ENCODE peak calls at places on chromosomes 7 and 10, in six cellular contexts. N, M, Z, O, Q and W are unnamed samples.

GRCh38 chr7:155713382-155713781 is 68.9 kb downstream of the RBM33 start:
- DNase-seq in M (no peak), Z (no peak), N (no peak), Q (no peak), O (no peak), W (no peak)

GRCh38 chr7:20928022-20928421 is 141.3 kb upstream of the SP8 start:
- DNase-seq in N (no peak), M (no peak), O (no peak), Z (no peak), Q (no peak), W (no peak)

GRCh38 chr7:4610768-4611467 is 71.2 kb upstream of the FOXK1 start:
- DNase-seq in O (peak), N (peak), Z (no peak), Q (peak), M (no peak), W (peak)

GRCh38 chr10:130858626-130859025 is 452.9 kb downstream of the TCERG1L start:
- DNase-seq in Q (no peak), Z (no peak), O (no peak), N (no peak), M (no peak), W (no peak)

GRCh38 chr7:21886396-21886795 is 59.3 kb downstream of the CDCA7L start:
- DNase-seq in N (peak), Z (no peak), Q (no peak), M (no peak), O (no peak), W (no peak)

GRCh38 chr10:128843972-128844371 is 623.1 kb upstream of the MGMT start:
- DNase-seq in Z (no peak), O (peak), N (no peak), Q (no peak), M (no peak), W (no peak)

GRCh38 chr10:89278034-89278535 is 23.8 kb upstream of the IFIT2 start:
- DNase-seq in N (no peak), Q (no peak), O (peak), M (peak), Z (no peak), W (no peak)

GRCh38 chr10:79418886-79419595 is 26.4 kb downstream of the ZCCHC24 start:
- DNase-seq in N (no peak), Z (no peak), O (no peak), M (no peak), Q (no peak), W (no peak)

DNA sequence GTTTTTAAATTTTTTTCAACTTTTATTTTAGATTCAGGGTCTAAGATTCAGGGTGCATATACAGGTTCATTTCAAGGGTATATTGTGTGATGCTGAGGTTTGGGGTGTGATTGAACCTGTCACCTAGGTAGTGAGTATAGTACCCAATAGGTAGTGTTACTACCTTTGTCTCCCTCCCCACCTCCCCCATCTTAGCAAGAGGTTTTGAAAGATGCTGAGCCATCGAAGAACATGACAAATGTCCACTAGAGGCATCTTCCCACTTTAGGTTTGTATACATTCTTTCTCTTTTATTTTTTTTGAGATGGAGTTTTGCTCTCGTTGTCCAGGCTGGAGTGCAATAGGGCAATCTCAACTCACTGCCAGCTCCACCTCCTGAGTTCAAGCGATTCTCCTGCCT is 880 bp upstream of the MGAM2 start:
- DNase-seq in Z (no peak), M (no peak), O (no peak), N (no peak), Q (no peak), W (no peak)
- TF ChIP-seq CTCF in Z (no peak), M (no peak), O (no peak), N (no peak), Q (no peak), W (no peak)

DNA sequence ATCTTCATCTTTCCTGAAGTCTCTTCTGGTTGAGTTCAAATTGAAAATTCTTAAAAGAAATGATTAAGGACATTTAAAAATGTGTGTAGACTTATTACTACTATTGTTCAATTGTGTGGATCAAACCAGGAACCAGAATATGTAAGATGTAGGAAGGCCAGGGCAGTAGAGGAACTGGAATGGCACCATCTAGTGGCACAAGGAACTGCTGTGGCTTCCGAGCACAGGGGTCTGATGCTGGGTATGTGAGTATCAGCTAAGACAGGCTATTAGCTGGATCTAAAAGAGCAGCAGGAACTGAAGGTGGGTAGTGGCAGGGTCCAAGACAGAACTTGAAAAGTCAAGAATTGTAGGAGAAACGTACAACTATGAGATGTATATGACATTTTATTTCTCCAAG is 247.3 kb downstream of the SEMA3A start:
- DNase-seq in Q (no peak), N (peak), Z (no peak), O (peak), M (no peak), W (peak)
- TF ChIP-seq CTCF in Q (peak), N (peak), Z (no peak), O (peak), M (peak), W (peak)

GRCh38 chr7:42029405-42029804 is 207.6 kb downstream of the GLI3 start:
- DNase-seq in Z (no peak), M (no peak), N (no peak), Q (no peak), O (no peak), W (no peak)
- TF ChIP-seq CTCF in Z (no peak), M (no peak), N (no peak), Q (no peak), O (no peak), W (no peak)

GRCh38 chr10:19663344-19663743 is 152.9 kb upstream of the PLXDC2 start:
- DNase-seq in O (no peak), M (no peak), Z (no peak), N (no peak), Q (no peak), W (no peak)
- TF ChIP-seq CTCF in O (no peak), M (no peak), Z (no peak), N (no peak), Q (no peak), W (no peak)

GRCh38 chr10:91048380-91048779 is 127.5 kb upstream of the ANKRD1 start:
- DNase-seq in N (no peak), Q (no peak), M (no peak), Z (no peak), O (no peak), W (peak)

GRCh38 chr10:91042069-91042468 is 121.2 kb upstream of the ANKRD1 start:
- DNase-seq in Z (no peak), M (no peak), N (no peak), Q (no peak), O (no peak), W (no peak)

GRCh38 chr10:91040343-91040742 is 119.5 kb upstream of the ANKRD1 start:
- DNase-seq in M (no peak), N (no peak), O (no peak), Q (no peak), Z (no peak), W (no peak)

GRCh38 chr10:91046891-91047290 is 126.0 kb upstream of the ANKRD1 start:
- DNase-seq in O (no peak), Z (no peak), M (no peak), Q (no peak), N (no peak), W (no peak)

GRCh38 chr10:91043173-91043910 is 122.5 kb upstream of the ANKRD1 start:
- DNase-seq in Z (no peak), Q (no peak), N (no peak), O (peak), M (no peak), W (peak)
- TF ChIP-seq CTCF in Z (peak), Q (peak), N (peak), O (peak), M (peak), W (peak)

GRCh38 chr10:132939378-132939955 is 2.9 kb downstream of the CFAP46 start:
- DNase-seq in Z (no peak), O (no peak), N (no peak), M (no peak), Q (no peak), W (no peak)

GRCh38 chr10:132938472-132939329 is 3.7 kb downstream of the CFAP46 start:
- DNase-seq in M (no peak), N (peak), Q (no peak), Z (no peak), O (no peak), W (no peak)

GRCh38 chr10:132941640-132942051 is 724 bp downstream of the CFAP46 start:
- DNase-seq in Q (no peak), N (no peak), O (no peak), Z (no peak), M (no peak), W (no peak)

GRCh38 chr10:132940791-132941465 is 1.4 kb downstream of the CFAP46 start:
- DNase-seq in Z (no peak), N (no peak), O (no peak), Q (no peak), M (no peak), W (peak)

DNA sequence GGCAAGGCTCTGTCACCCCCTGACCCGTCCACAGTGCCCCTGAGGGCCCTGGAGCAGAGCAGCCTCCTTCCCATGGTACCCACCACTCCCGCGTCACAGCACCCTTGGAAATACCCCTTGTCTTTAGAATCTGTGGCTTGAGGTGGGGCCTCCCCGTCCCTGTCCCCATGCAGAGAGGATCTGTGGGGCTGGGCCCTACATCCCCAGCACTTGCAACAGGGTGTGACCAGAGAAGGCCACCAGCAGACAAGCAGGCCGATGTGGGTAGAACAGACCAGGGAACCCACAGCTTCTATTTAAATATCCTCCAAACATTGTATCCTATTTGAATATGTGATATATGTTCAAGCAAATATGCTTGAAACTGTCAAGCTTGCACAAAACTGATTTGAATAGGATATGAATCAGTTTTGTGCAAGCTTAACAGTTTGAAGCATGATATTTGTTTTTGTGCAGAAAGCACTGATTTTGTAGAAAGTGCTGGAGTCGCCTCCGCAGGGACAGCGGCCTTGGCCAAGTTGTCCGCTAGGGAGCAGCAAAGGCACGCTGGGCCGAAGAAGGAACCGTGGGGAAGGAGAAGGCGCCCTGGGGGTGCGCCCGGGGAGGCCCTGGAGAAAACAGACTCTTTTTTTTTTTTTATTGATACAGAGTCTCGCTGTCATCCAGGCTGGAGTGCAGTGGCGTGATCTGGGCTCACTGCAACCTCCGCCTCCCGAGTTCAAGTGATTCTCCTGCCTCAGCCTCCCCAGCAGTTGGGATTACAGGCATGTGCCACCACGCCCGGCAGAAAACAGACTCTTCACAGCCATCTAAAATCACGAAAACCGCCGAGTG is 2.2 kb downstream of the CFAP46 start:
- DNase-seq in M (no peak), Z (no peak), Q (peak), N (peak), O (no peak), W (peak)
- TF ChIP-seq CTCF in M (peak), Z (peak), Q (peak), N (peak), O (no peak), W (peak)

DNA sequence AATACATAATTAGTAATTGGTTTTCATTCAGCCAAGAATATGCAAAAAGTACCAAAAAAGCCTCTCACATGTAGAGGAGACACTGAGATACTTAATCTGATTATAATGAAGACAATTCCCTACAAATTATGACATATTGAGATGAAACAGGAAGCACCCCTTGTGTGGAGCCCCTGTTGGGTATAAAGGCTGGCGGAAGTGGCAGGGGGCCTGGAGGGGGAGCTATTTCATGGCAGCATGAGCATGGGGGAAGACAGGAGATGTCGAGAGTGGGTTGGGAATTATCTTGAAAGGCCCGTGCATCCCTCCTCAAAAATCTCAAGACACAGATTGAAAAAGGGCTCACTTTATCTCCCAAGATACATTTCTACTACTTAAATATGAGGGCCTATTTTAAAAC is 96.9 kb downstream of the PIP4K2A start:
- DNase-seq in O (no peak), Z (no peak), Q (no peak), N (no peak), M (no peak), W (peak)
- TF ChIP-seq CTCF in O (no peak), Z (no peak), Q (peak), N (no peak), M (no peak), W (peak)